ENCODE peak calls at places on chromosomes 3 and 15, in six cellular contexts. P is pulmonary artery endothelial cell; K is stimulated activated CD8-positive, alpha-beta memory T cell treated with anti-CD3 and anti-CD28 coated beads, Interleukin-15, amount 100 ng/mL, for 24 hours; T is H54; X is activated CD4-positive, alpha-beta T cell treated with anti-CD3 and anti-CD28 coated beads, Interleukin-2, amount 10 ng/mL, durations not matched to agents 7 days and 5 days; M is stimulated activated CD4-positive, alpha-beta T cell treated with anti-CD3 and anti-CD28 coated beads, Interleukin-1b, Interleukin-23, amount 100 ng/mL, for 48 hours. I is an unnamed sample.

GRCh38 chr3:156761007-156761406 is 65.1 kb upstream of the LEKR1 start:
- DNase-seq in T (no peak), X (no peak), P (no peak), M (no peak), K (no peak), I (no peak)

GRCh38 chr3:128383316-128384235 is 83.1 kb downstream of the DNAJB8 start:
- DNase-seq in X (no peak), M (peak), P (peak), T (peak), K (peak), I (peak)

GRCh38 chr3:64873400-64873799 is 185.6 kb upstream of the ADAMTS9 start:
- DNase-seq in T (no peak), P (no peak), M (no peak), K (no peak), X (no peak), I (no peak)

GRCh38 chr3:30648670-30649357 is 42.4 kb downstream of the TGFBR2 start:
- DNase-seq in P (no peak), M (no peak), T (no peak), X (no peak), K (no peak), I (no peak)

GRCh38 chr3:98900265-98901031 is 1.0 kb downstream of the DCBLD2 start:
- DNase-seq in T (no peak), X (no peak), M (no peak), P (no peak), K (no peak), I (no peak)

GRCh38 chr3:114809668-114810413 is 337.2 kb downstream of the ZBTB20 start:
- DNase-seq in X (no peak), T (no peak), K (no peak), P (no peak), M (no peak), I (no peak)

GRCh38 chr3:52471371-52472238 is 16.2 kb downstream of the NISCH start:
- DNase-seq in M (no peak), X (peak), K (no peak), T (no peak), P (no peak), I (no peak)

GRCh38 chr3:131526801-131527347 is 24.1 kb upstream of the MRPL3 start:
- DNase-seq in M (peak), K (no peak), X (no peak), T (no peak), P (peak), I (no peak)

GRCh38 chr15:90560229-90560771 is 30.6 kb downstream of the CRTC3 start:
- DNase-seq in X (no peak), P (no peak), M (no peak), T (no peak), K (no peak), I (peak)

GRCh38 chr15:72671531-72671930 is 14.5 kb downstream of the HIGD2B start:
- DNase-seq in K (no peak), P (no peak), X (no peak), M (no peak), T (no peak), I (no peak)

GRCh38 chr3:13278783-13279531 is 141.2 kb downstream of the NUP210 start:
- DNase-seq in P (no peak), K (no peak), M (no peak), T (no peak), X (no peak), I (no peak)

GRCh38 chr3:188320757-188321156 is 166.8 kb downstream of the LPP start:
- DNase-seq in K (no peak), P (no peak), T (peak), X (no peak), M (no peak), I (no peak)

GRCh38 chr15:85667491-85668424 is 127.0 kb downstream of the KLHL25 start:
- DNase-seq in X (peak), M (peak), T (peak), K (no peak), P (peak), I (no peak)

GRCh38 chr3:45234250-45234649 is 8.2 kb upstream of the TMEM158 start:
- DNase-seq in M (no peak), T (no peak), X (no peak), P (no peak), K (no peak), I (no peak)

GRCh38 chr3:127182446-127182845 is 10.5 kb upstream of the PRR23E start:
- DNase-seq in M (no peak), T (no peak), P (no peak), K (no peak), X (no peak), I (peak)

GRCh38 chr15:68631621-68632051 is 52.8 kb downstream of the CORO2B start:
- DNase-seq in X (no peak), T (no peak), M (no peak), K (no peak), P (no peak), I (no peak)

GRCh38 chr15:60416519-60416918 is 18.7 kb upstream of the ANXA2 start:
- DNase-seq in T (no peak), K (no peak), P (no peak), M (no peak), X (no peak), I (no peak)

I was measured in coronary artery.